ENCODE peak calls at places on chromosome 7, in ten cellular contexts. F is activated T-cell treated with anti-CD3 and anti-CD28 coated beads for 1 hour, D is HT1080, B is uterus, J is hypothalamus, E is NCI-H2029, L is RWPE1, M is T-helper 2 cell, Y is DMS153, H is endothelial cell. V is an unnamed sample.

GRCh38 chr7:41466760-41467384 is 236.0 kb downstream of the INHBA start:
- DNase-seq in F (no peak), D (no peak), B (no peak), J (no peak), E (no peak), L (no peak), M (no peak), Y (no peak), H (no peak), V (no peak)

GRCh38 chr7:155209478-155209864 is 88.2 kb upstream of the INSIG1 start:
- DNase-seq in F (no peak), D (no peak), B (no peak), J (no peak), E (no peak), L (no peak), M (peak; percentile 46), Y (no peak), H (no peak), V (no peak)

GRCh38 chr7:20778063-20778721 is 8.5 kb downstream of the SP8 start:
- DNase-seq in F (no peak), D (no peak), B (no peak), J (no peak), E (no peak), L (no peak), M (no peak), Y (peak; percentile 36), H (peak; percentile 92), V (no peak)

GRCh38 chr7:3888096-3888495 is 587.0 kb downstream of the SDK1 start:
- DNase-seq in F (no peak), D (no peak), B (no peak), J (no peak), E (no peak), L (no peak), M (no peak), Y (no peak), H (no peak), V (no peak)

GRCh38 chr7:55071411-55072188 is 52.8 kb downstream of the EGFR start:
- DNase-seq in F (no peak), D (no peak), B (no peak), J (no peak), E (no peak), L (no peak), M (no peak), Y (no peak), H (no peak), V (no peak)

GRCh38 chr7:2864204-2864985 is 20.3 kb upstream of the GNA12 start:
- DNase-seq in F (no peak), D (peak; percentile 39), B (no peak), J (no peak), E (no peak), L (no peak), M (no peak), Y (no peak), H (no peak), V (no peak)

GRCh38 chr7:26490631-26491624 is 199.3 kb downstream of the SNX10 start:
- DNase-seq in F (no peak), D (no peak), B (no peak), J (no peak), E (no peak), L (peak; percentile 88), M (no peak), Y (peak; percentile 78), H (no peak), V (no peak)

GRCh38 chr7:156827587-156828203 is 65.3 kb downstream of the LMBR1 start:
- DNase-seq in F (no peak), D (no peak), B (no peak), J (no peak), E (no peak), L (peak; percentile 6), M (peak; percentile 42), Y (no peak), H (no peak), V (no peak)

GRCh38 chr7:33922820-33923219 is 17.5 kb downstream of the BMPER start:
- DNase-seq in F (no peak), D (no peak), B (peak; percentile 71), J (no peak), E (no peak), L (no peak), M (no peak), Y (no peak), H (no peak), V (no peak)

GRCh38 chr7:157757211-157757610 is 420.4 kb downstream of the DNAJB6 start:
- DNase-seq in F (no peak), D (no peak), B (no peak), J (no peak), E (no peak), L (no peak), M (no peak), Y (no peak), H (no peak), V (no peak)

GRCh38 chr7:106891545-106892410 is 26.7 kb downstream of the PIK3CG start:
- DNase-seq in F (no peak), D (peak; percentile 19), B (no peak), J (no peak), E (peak; percentile 74), L (no peak), M (no peak), Y (peak; percentile 53), H (no peak), V (no peak)

GRCh38 chr7:131109011-131109756 is 218.5 kb upstream of the MKLN1 start:
- DNase-seq in F (no peak), D (peak; percentile 24), B (no peak), J (no peak), E (no peak), L (no peak), M (peak; percentile 41), Y (no peak), H (no peak), V (no peak)

GRCh38 chr7:39461263-39461662 is 104.9 kb upstream of the YAE1 start:
- DNase-seq in F (no peak), D (no peak), B (no peak), J (no peak), E (no peak), L (no peak), M (no peak), Y (no peak), H (no peak), V (no peak)

GRCh38 chr7:116736927-116737715 is 65.1 kb downstream of the MET start:
- DNase-seq in F (no peak), D (no peak), B (no peak), J (no peak), E (no peak), L (no peak), M (no peak), Y (no peak), H (no peak), V (no peak)

GRCh38 chr7:96718107-96719003 is 8.7 kb upstream of the SEM1 start:
- DNase-seq in F (no peak), D (no peak), B (no peak), J (no peak), E (no peak), L (no peak), M (no peak), Y (no peak), H (no peak), V (no peak)

GRCh38 chr7:122397381-122397780 is 92.8 kb upstream of the FEZF1 start:
- DNase-seq in F (no peak), D (no peak), B (no peak), J (no peak), E (no peak), L (no peak), M (no peak), Y (no peak), H (no peak), V (no peak)

GRCh38 chr7:33447980-33448379 is 318.6 kb downstream of the BBS9 start:
- DNase-seq in F (no peak), D (no peak), B (no peak), J (no peak), E (peak; percentile 3), L (no peak), M (no peak), Y (peak; percentile 36), H (peak; percentile 33), V (no peak)

GRCh38 chr7:135197906-135198655 is 13.2 kb downstream of the WDR91 start:
- DNase-seq in F (no peak), D (no peak), B (no peak), J (no peak), E (no peak), L (no peak), M (no peak), Y (no peak), H (no peak), V (no peak)

GRCh38 chr7:56287429-56288138 is 171.4 kb upstream of the NUPR2 start:
- DNase-seq in F (no peak), D (no peak), B (no peak), J (peak; percentile 18), E (no peak), L (no peak), M (no peak), Y (peak; percentile 30), H (no peak), V (no peak)

GRCh38 chr7:75869776-75870379 is 9.0 kb upstream of the RHBDD2 start:
- DNase-seq in F (no peak), D (peak; percentile 50), B (no peak), J (no peak), E (no peak), L (no peak), M (peak; percentile 53), Y (no peak), H (no peak), V (no peak)

GRCh38 chr7:151722533-151722932 is 154.4 kb downstream of the PRKAG2 start:
- DNase-seq in F (no peak), D (no peak), B (no peak), J (no peak), E (no peak), L (no peak), M (no peak), Y (no peak), H (no peak), V (no peak)

GRCh38 chr7:70717553-70718248 is 414.2 kb upstream of the GALNT17 start:
- DNase-seq in F (no peak), D (no peak), B (no peak), J (no peak), E (no peak), L (no peak), M (no peak), Y (no peak), H (no peak), V (no peak)

GRCh38 chr7:47788083-47788482 is 160.2 kb downstream of the PKD1L1 start:
- DNase-seq in F (no peak), D (no peak), B (no peak), J (no peak), E (no peak), L (no peak), M (no peak), Y (no peak), H (no peak), V (no peak)

GRCh38 chr7:155580367-155580766 is 34.0 kb upstream of the CNPY1 start:
- DNase-seq in F (no peak), D (no peak), B (no peak), J (no peak), E (no peak), L (no peak), M (peak; percentile 35), Y (no peak), H (no peak), V (peak; percentile 49)

GRCh38 chr7:134619627-134620331 is 26.9 kb upstream of the BPGM start:
- DNase-seq in F (no peak), D (peak; percentile 94), B (no peak), J (no peak), E (no peak), L (peak; percentile 59), M (no peak), Y (peak; percentile 64), H (no peak), V (no peak)

GRCh38 chr7:19099924-19100323 is 17.5 kb downstream of the TWIST1 start:
- DNase-seq in F (no peak), D (no peak), B (no peak), J (no peak), E (no peak), L (no peak), M (no peak), Y (no peak), H (no peak), V (no peak)

GRCh38 chr7:2171855-2172254 is 60.9 kb downstream of the MAD1L1 start:
- DNase-seq in F (no peak), D (no peak), B (no peak), J (no peak), E (peak; percentile 60), L (no peak), M (no peak), Y (peak; percentile 87), H (no peak), V (no peak)

GRCh38 chr7:95501261-95501816 is 15.6 kb downstream of the ASB4 start:
- DNase-seq in F (no peak), D (peak; percentile 88), B (no peak), J (no peak), E (no peak), L (no peak), M (peak; percentile 79), Y (peak; percentile 19), H (no peak), V (no peak)